ENCODE peak calls at places on chromosomes 7 and 10, in five cellular contexts. Z is GM12891, J is amygdala, D is globus pallidus, G is kidney epithelial cell. U is an unnamed sample.

GRCh38 chr10:96124230-96125141 is 5.6 kb upstream of the ZNF518A start:
- DNase-seq in G (no peak), D (no peak), Z (no peak), J (no peak), U (no peak)

GRCh38 chr10:124842721-124843120 is 41.1 kb downstream of the ABRAXAS2 start:
- DNase-seq in G (no peak), J (no peak), Z (no peak), D (no peak), U (no peak)

GRCh38 chr10:105207596-105207995 is 566.5 kb downstream of the SORCS3 start:
- DNase-seq in Z (no peak), D (no peak), G (peak), J (no peak), U (no peak)

GRCh38 chr7:84510501-84510900 is 315.9 kb upstream of the SEMA3A start:
- DNase-seq in D (no peak), Z (no peak), G (peak), J (no peak), U (no peak)

GRCh38 chr7:116500071-116500853 is 724 bp downstream of the CAV2 start:
- DNase-seq in G (no peak), J (no peak), Z (no peak), D (no peak), U (no peak)

GRCh38 chr7:106068986-106069385 is 43.1 kb downstream of the SYPL1 start:
- DNase-seq in G (no peak), D (no peak), J (no peak), Z (no peak), U (no peak)

GRCh38 chr10:91378061-91378460 is 32.1 kb upstream of the HECTD2 start:
- DNase-seq in Z (no peak), D (no peak), G (no peak), J (no peak), U (no peak)

GRCh38 chr7:116545411-116545993 is 20.7 kb downstream of the CAV1 start:
- DNase-seq in D (no peak), G (no peak), J (no peak), Z (no peak), U (no peak)

GRCh38 chr7:100584677-100585510 is 1.0 kb downstream of the LRCH4 start:
- DNase-seq in D (no peak), Z (no peak), G (no peak), J (no peak), U (no peak)

GRCh38 chr10:68553138-68553537 is 7.0 kb upstream of the TET1 start:
- DNase-seq in G (no peak), D (no peak), Z (no peak), J (no peak), U (no peak)

GRCh38 chr7:98418636-98419315 is 17.9 kb upstream of the BAIAP2L1 start:
- DNase-seq in D (no peak), Z (no peak), G (peak), J (no peak), U (no peak)

GRCh38 chr10:3625959-3626751 is 158.9 kb downstream of the KLF6 start:
- DNase-seq in Z (no peak), D (no peak), J (no peak), G (peak), U (peak)

GRCh38 chr10:77075916-77076315 is 561.7 kb downstream of the KCNMA1 start:
- DNase-seq in D (no peak), Z (no peak), G (no peak), J (no peak), U (no peak)

GRCh38 chr10:89846276-89846630 is 144.9 kb downstream of the KIF20B start:
- DNase-seq in J (no peak), Z (no peak), D (no peak), G (no peak), U (no peak)

GRCh38 chr10:97069576-97070362 is 116.0 kb downstream of the SLIT1 start:
- DNase-seq in G (no peak), D (no peak), Z (no peak), J (no peak), U (no peak)